ENCODE peak calls at places on chromosomes 7 and 10, in four cellular contexts. W, G, S and C are unnamed samples.

GRCh38 chr10:55734112-55734511 is 626.9 kb downstream of the ZWINT start:
- DNase-seq in W (no peak), G (no peak), S (no peak), C (no peak)

GRCh38 chr10:99708428-99709010 is 23.4 kb downstream of the COX15 start:
- DNase-seq in W (no peak), G (no peak), S (no peak), C (no peak)

GRCh38 chr10:122348512-122348911 is 26.0 kb upstream of the PLEKHA1 start:
- DNase-seq in W (no peak), G (no peak), S (no peak), C (no peak)

GRCh38 chr7:138890782-138891445 is 90.3 kb downstream of the KIAA1549 start:
- DNase-seq in W (peak; percentile 38), G (peak; percentile 35), S (no peak), C (peak; percentile 54)

GRCh38 chr7:18369011-18369410 is 126.5 kb upstream of the HDAC9 start:
- DNase-seq in W (no peak), G (no peak), S (no peak), C (no peak)

GRCh38 chr10:119323085-119323670 is 115.8 kb downstream of the GRK5 start:
- DNase-seq in W (no peak), G (no peak), S (no peak), C (no peak)

GRCh38 chr10:90227259-90227658 is 525.9 kb downstream of the KIF20B start:
- DNase-seq in W (no peak), G (no peak), S (no peak), C (no peak)

GRCh38 chr10:129288940-129289468 is 178.0 kb upstream of the MGMT start:
- DNase-seq in W (no peak), G (no peak), S (no peak), C (no peak)

GRCh38 chr7:124489925-124490324 is 275.7 kb downstream of the GPR37 start:
- DNase-seq in W (no peak), G (no peak), S (no peak), C (no peak)

GRCh38 chr10:98253499-98253898 is 14.5 kb downstream of the LOXL4 start:
- DNase-seq in W (no peak), G (no peak), S (no peak), C (no peak)

GRCh38 chr7:116339564-116339963 is 129.2 kb downstream of the TES start:
- DNase-seq in W (no peak), G (no peak), S (no peak), C (no peak)

GRCh38 chr10:68871105-68871711 is 29.9 kb upstream of the DDX50 start:
- DNase-seq in W (no peak), G (no peak), S (no peak), C (peak; percentile 26)

GRCh38 chr7:28082071-28082470 is 98.5 kb downstream of the JAZF1 start:
- DNase-seq in W (no peak), G (no peak), S (no peak), C (no peak)

GRCh38 chr7:74453321-74454011 is at the start of gene GTF2IRD1:
- DNase-seq in W (peak; percentile 77), G (peak; percentile 73), S (peak; percentile 73), C (peak; percentile 80)

GRCh38 chr7:115198143-115198542 is 276.2 kb downstream of the MDFIC start:
- DNase-seq in W (no peak), G (no peak), S (no peak), C (no peak)

GRCh38 chr7:138981332-138982203 is at the start of gene KIAA1549:
- DNase-seq in W (peak; percentile 68), G (peak; percentile 72), S (peak; percentile 39), C (peak; percentile 66)

GRCh38 chr10:123327450-123327849 is 173.2 kb downstream of the BUB3 start:
- DNase-seq in W (no peak), G (no peak), S (no peak), C (no peak)

GRCh38 chr7:21365866-21366624 is 61.8 kb upstream of the SP4 start:
- DNase-seq in W (no peak), G (no peak), S (no peak), C (no peak)

GRCh38 chr7:98360221-98361124 is 40.4 kb downstream of the BAIAP2L1 start:
- DNase-seq in W (no peak), G (no peak), S (no peak), C (peak; percentile 81)
- TF ChIP-seq CTCF in W (no peak), G (no peak), S (no peak), C (no peak)

GRCh38 chr10:34768972-34769330 is 46.1 kb downstream of the PARD3 start:
- DNase-seq in W (no peak), G (no peak), S (no peak), C (no peak)

GRCh38 chr10:34768261-34768971 is 46.7 kb downstream of the PARD3 start:
- DNase-seq in W (peak; percentile 36), G (peak; percentile 88), S (no peak), C (peak; percentile 91)

GRCh38 chr10:34764347-34764991 is 50.6 kb downstream of the PARD3 start:
- DNase-seq in W (no peak), G (no peak), S (no peak), C (no peak)

GRCh38 chr10:34766256-34766580 is 48.9 kb downstream of the PARD3 start:
- DNase-seq in W (no peak), G (no peak), S (no peak), C (no peak)

DNA sequence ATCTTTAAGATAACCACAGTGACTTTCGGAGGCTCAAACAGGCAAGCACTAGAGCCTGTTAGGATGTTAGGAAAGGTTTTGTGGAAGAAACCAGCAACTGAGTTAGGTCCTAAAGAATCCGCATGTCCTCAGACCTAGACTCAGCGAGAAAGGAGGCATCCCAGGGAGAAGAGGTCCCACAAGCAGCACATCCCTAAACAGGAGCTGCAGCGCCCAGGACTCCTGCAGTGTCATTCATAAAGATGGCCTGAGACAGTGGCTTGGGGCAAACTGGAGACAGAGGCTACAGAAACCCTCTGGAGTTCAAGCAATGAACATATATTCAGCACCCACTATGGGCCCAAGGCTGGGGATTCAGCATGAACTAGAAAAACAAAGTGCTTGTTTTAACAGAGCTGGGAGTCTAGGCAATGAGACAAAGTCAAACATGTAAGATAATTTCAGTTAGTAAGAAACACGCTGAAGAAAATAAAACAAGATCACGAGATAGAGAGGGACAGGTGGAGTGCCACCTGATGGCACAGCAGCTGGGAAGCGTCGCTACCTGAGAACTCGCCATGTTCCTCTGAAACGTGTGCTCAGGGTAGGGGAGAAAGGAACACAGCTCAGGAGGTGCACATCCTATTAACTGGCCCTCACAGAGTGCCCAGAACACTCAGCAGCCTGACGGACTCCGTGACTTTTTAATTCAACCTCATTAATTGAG is 48.1 kb downstream of the PARD3 start:
- DNase-seq in W (no peak), G (no peak), S (no peak), C (no peak)
- H3K27ac ChIP-seq in W (no peak overlapping the region), G (no peak overlapping the region), S (no peak overlapping the region), C (no peak overlapping the region)

GRCh38 chr7:137492889-137493288 is 149.4 kb upstream of the PTN start:
- DNase-seq in W (no peak), G (no peak), S (no peak), C (no peak)

GRCh38 chr7:137489880-137490279 is 146.3 kb upstream of the PTN start:
- DNase-seq in W (no peak), G (no peak), S (no peak), C (no peak)

GRCh38 chr7:137484326-137484725 is 140.8 kb upstream of the PTN start:
- DNase-seq in W (no peak), G (no peak), S (no peak), C (no peak)

GRCh38 chr7:137485818-137486217 is 142.3 kb upstream of the PTN start:
- DNase-seq in W (no peak), G (no peak), S (no peak), C (no peak)

DNA sequence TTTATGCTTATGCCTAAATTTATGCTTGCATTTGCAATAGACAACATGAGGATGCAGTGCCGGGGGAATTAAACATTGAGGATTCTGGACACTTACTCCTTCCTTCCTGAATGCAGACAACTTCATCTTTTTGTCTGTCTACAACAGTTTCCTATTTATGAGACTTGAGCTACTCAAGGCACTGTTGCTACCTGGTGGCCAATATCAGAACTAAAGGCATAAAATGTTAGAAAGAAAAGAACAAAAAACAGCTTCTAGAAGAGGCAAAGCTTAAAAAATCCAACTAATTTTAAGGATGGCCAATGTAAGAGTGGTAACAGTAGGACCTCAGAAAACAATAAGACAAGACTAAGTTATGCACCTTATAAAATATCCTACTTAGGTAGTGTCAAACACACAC is 144.5 kb upstream of the PTN start:
- DNase-seq in W (no peak), G (no peak), S (no peak), C (no peak)
- TF ChIP-seq CTCF in W (no peak), G (no peak), S (peak; percentile 12), C (no peak)

GRCh38 chr10:124495725-124496124 is 34.1 kb downstream of the LHPP start:
- DNase-seq in W (no peak), G (no peak), S (no peak), C (no peak)
- H3K27ac ChIP-seq in W (no peak overlapping the region), G (no peak overlapping the region), S (no peak overlapping the region), C (no peak overlapping the region)

GRCh38 chr10:70131560-70131937 is 1.1 kb downstream of the AIFM2 start:
- DNase-seq in W (no peak), G (no peak), S (no peak), C (no peak)

GRCh38 chr10:70130878-70131559 is 1.6 kb downstream of the AIFM2 start:
- DNase-seq in W (no peak), G (no peak), S (no peak), C (peak; percentile 66)

GRCh38 chr10:70135684-70136083 is 3.1 kb upstream of the AIFM2 start:
- DNase-seq in W (peak; percentile 5), G (no peak), S (no peak), C (peak; percentile 44)

GRCh38 chr10:70135046-70135445 is 2.4 kb upstream of the AIFM2 start:
- DNase-seq in W (peak; percentile 3), G (no peak), S (no peak), C (no peak)

GRCh38 chr10:70132098-70133029 is at the start of gene AIFM2:
- DNase-seq in W (peak; percentile 75), G (peak; percentile 91), S (peak; percentile 57), C (peak; percentile 92)
- TF ChIP-seq CTCF in W (peak; percentile 16), G (no peak), S (no peak), C (no peak)

GRCh38 chr10:132959296-132959961 is 17.1 kb upstream of the CFAP46 start:
- DNase-seq in W (no peak), G (no peak), S (no peak), C (no peak)
- H3K27ac ChIP-seq in W (no peak overlapping the region), G (no peak overlapping the region), S (no peak overlapping the region), C (no peak overlapping the region)